ENCODE peak calls at places on chromosomes 4 and X, in four cellular contexts. D, O, G and Q are unnamed samples.
A peak's percentile ranks its signal among the peaks of the same experiment; 100 is the strongest.

GRCh38 chrX:32155044-32155638 is 1056.2 kb downstream of the DMD start:
- DNase-seq in D (no peak), O (no peak), G (peak; percentile 54), Q (no peak)

GRCh38 chrX:26783512-26784225 is 567.7 kb downstream of the MAGEB5 start:
- DNase-seq in D (no peak), O (peak; percentile 9), G (peak; percentile 68), Q (no peak)

GRCh38 chr4:155789391-155789790 is 30.6 kb downstream of the GUCY1B1 start:
- DNase-seq in D (no peak), O (no peak), G (no peak), Q (no peak)

GRCh38 chrX:150150081-150150779 is 211.9 kb upstream of the EOLA2 start:
- DNase-seq in D (no peak), O (no peak), G (no peak), Q (no peak)

GRCh38 chr4:145554691-145555090 is 64.5 kb upstream of the MMAA start:
- DNase-seq in D (no peak), O (no peak), G (no peak), Q (no peak)

GRCh38 chr4:10040049-10040892 is 19.0 kb upstream of the SLC2A9 start:
- DNase-seq in D (no peak), O (no peak), G (no peak), Q (no peak)

GRCh38 chr4:177246636-177247584 is 62.8 kb upstream of the NEIL3 start:
- DNase-seq in D (no peak), O (no peak), G (no peak), Q (no peak)

GRCh38 chr4:71867598-71867997 is 83.7 kb upstream of the GC start:
- DNase-seq in D (no peak), O (no peak), G (no peak), Q (no peak)

GRCh38 chr4:173177232-173177631 is 8.6 kb downstream of the GALNT7 start:
- DNase-seq in D (no peak), O (no peak), G (no peak), Q (no peak)

GRCh38 chr4:121938282-121939092 is 13.4 kb downstream of the TRPC3 start:
- DNase-seq in D (no peak), O (no peak), G (no peak), Q (no peak)

GRCh38 chr4:7160439-7160838 is 31.9 kb upstream of the SORCS2 start:
- DNase-seq in D (no peak), O (no peak), G (no peak), Q (no peak)

GRCh38 chr4:159017323-159018036 is 85.4 kb upstream of the RAPGEF2 start:
- DNase-seq in D (no peak), O (no peak), G (no peak), Q (peak; percentile 35)

GRCh38 chrX:107565916-107566602 is 62.3 kb upstream of the PRPS1 start:
- DNase-seq in D (no peak), O (no peak), G (peak; percentile 85), Q (no peak)

GRCh38 chr4:51932261-51932660 is 87.9 kb downstream of the LRRC66 start:
- DNase-seq in D (no peak), O (no peak), G (no peak), Q (no peak)

GRCh38 chrX:151776936-151777335 is 42.4 kb downstream of the CNGA2 start:
- DNase-seq in D (no peak), O (no peak), G (no peak), Q (no peak)

GRCh38 chr4:14908635-14909034 is 93.6 kb upstream of the CPEB2 start:
- DNase-seq in D (no peak), O (no peak), G (no peak), Q (no peak)

GRCh38 chrX:24424948-24425347 is 40.1 kb upstream of the PDK3 start:
- DNase-seq in D (no peak), O (no peak), G (no peak), Q (no peak)

GRCh38 chrX:153828723-153829548 is 1.4 kb downstream of the PDZD4 start:
- DNase-seq in D (no peak), O (no peak), G (peak; percentile 76), Q (peak; percentile 14)

GRCh38 chrX:131845771-131846170 is 177.3 kb upstream of the STK26 start:
- DNase-seq in D (no peak), O (no peak), G (no peak), Q (no peak)

GRCh38 chrX:72735561-72735960 is 21.5 kb upstream of the PHKA1 start:
- DNase-seq in D (no peak), O (no peak), G (no peak), Q (no peak)

GRCh38 chr4:169640261-169640880 is 20.0 kb downstream of the CLCN3 start:
- DNase-seq in D (no peak), O (no peak), G (no peak), Q (no peak)

GRCh38 chr4:20265726-20266125 is 14.0 kb downstream of the SLIT2 start:
- DNase-seq in D (no peak), O (no peak), G (no peak), Q (no peak)

GRCh38 chr4:4384837-4385236 is 2.1 kb upstream of the NSG1 start:
- DNase-seq in D (peak; percentile 30), O (peak; percentile 65), G (peak; percentile 83), Q (no peak)

GRCh38 chr4:54230479-54231418 is 1.7 kb downstream of the PDGFRA start:
- DNase-seq in D (peak; percentile 57), O (peak; percentile 27), G (peak; percentile 49), Q (no peak)

GRCh38 chr4:86918539-86919072 is 16.2 kb upstream of the AFF1 start:
- DNase-seq in D (no peak), O (no peak), G (no peak), Q (no peak)

GRCh38 chr4:187480146-187481145 is 515.1 kb upstream of the ZFP42 start:
- DNase-seq in D (no peak), O (no peak), G (no peak), Q (no peak)

GRCh38 chr4:186676531-186677158 is 47.0 kb downstream of the FAT1 start:
- DNase-seq in D (no peak), O (no peak), G (peak; percentile 24), Q (no peak)

GRCh38 chrX:153818571-153819397 is 11.6 kb downstream of the PDZD4 start:
- DNase-seq in D (peak; percentile 34), O (peak; percentile 71), G (peak; percentile 85), Q (no peak)